ENCODE peak calls at places on chromosome 19, in ten cellular contexts. T, D, P, G, K, W, R, N, F and X are unnamed samples.

GRCh38 chr19:28023064-28023463 is 1189.9 kb downstream of the UQCRFS1 start:
- DNase-seq in T (no peak), D (no peak), P (no peak), G (no peak), K (no peak), W (no peak), R (no peak), N (peak; percentile 4), F (no peak), X (no peak)

GRCh38 chr19:44644391-44645016 is 794 bp downstream of the PVR start:
- DNase-seq in T (peak; percentile 48), D (no peak), P (no peak), G (no peak), K (no peak), W (no peak), R (peak; percentile 27), N (no peak), F (peak; percentile 53), X (no peak)

GRCh38 chr19:13329766-13330165 is 176.5 kb downstream of the CACNA1A start:
- DNase-seq in T (no peak), D (no peak), P (no peak), G (no peak), K (no peak), W (no peak), R (no peak), N (no peak), F (no peak), X (no peak)

GRCh38 chr19:419721-420515 is 11.0 kb upstream of the C2CD4C start:
- DNase-seq in T (no peak), D (no peak), P (no peak), G (no peak), K (no peak), W (no peak), R (peak; percentile 49), N (no peak), F (no peak), X (no peak)

GRCh38 chr19:15633122-15633521 is 7.6 kb upstream of the CYP4F3 start:
- DNase-seq in T (no peak), D (no peak), P (no peak), G (no peak), K (no peak), W (no peak), R (no peak), N (no peak), F (no peak), X (no peak)

GRCh38 chr19:47002853-47003610 is 16.6 kb upstream of the NPAS1 start:
- DNase-seq in T (no peak), D (no peak), P (no peak), G (no peak), K (no peak), W (no peak), R (no peak), N (no peak), F (no peak), X (no peak)

GRCh38 chr19:18425515-18426415 is 6.6 kb downstream of the SSBP4 start:
- DNase-seq in T (peak; percentile 71), D (no peak), P (no peak), G (no peak), K (no peak), W (no peak), R (no peak), N (no peak), F (peak; percentile 94), X (no peak)

GRCh38 chr19:31071157-31071855 is 277.9 kb downstream of the TSHZ3 start:
- DNase-seq in T (no peak), D (no peak), P (no peak), G (no peak), K (no peak), W (no peak), R (no peak), N (no peak), F (no peak), X (no peak)

GRCh38 chr19:18414504-18415176 is 4.6 kb upstream of the SSBP4 start:
- DNase-seq in T (no peak), D (no peak), P (no peak), G (no peak), K (no peak), W (no peak), R (peak; percentile 78), N (no peak), F (peak; percentile 41), X (no peak)

GRCh38 chr19:48940902-48941301 is 7.4 kb downstream of the DHDH start:
- DNase-seq in T (no peak), D (no peak), P (no peak), G (no peak), K (no peak), W (no peak), R (no peak), N (no peak), F (no peak), X (no peak)

GRCh38 chr19:42081584-42082258 is 5.8 kb downstream of the ZNF574 start:
- DNase-seq in T (no peak), D (no peak), P (no peak), G (no peak), K (no peak), W (no peak), R (no peak), N (no peak), F (peak; percentile 77), X (no peak)

GRCh38 chr19:29714371-29714952 is 599 bp downstream of the C19orf12 start:
- DNase-seq in T (no peak), D (no peak), P (no peak), G (no peak), K (no peak), W (no peak), R (no peak), N (no peak), F (no peak), X (no peak)

GRCh38 chr19:35757231-35757748 is 461 bp upstream of the HSPB6 start:
- DNase-seq in T (peak; percentile 69), D (no peak), P (no peak), G (no peak), K (peak; percentile 53), W (no peak), R (peak; percentile 87), N (peak; percentile 76), F (peak; percentile 91), X (no peak)

GRCh38 chr19:55406869-55407624 is 541 bp downstream of the UBE2S start:
- DNase-seq in T (peak; percentile 52), D (no peak), P (no peak), G (peak; percentile 53), K (no peak), W (no peak), R (no peak), N (no peak), F (peak; percentile 69), X (no peak)

GRCh38 chr19:41409288-41409687 is 11.7 kb downstream of the BCKDHA start:
- DNase-seq in T (no peak), D (no peak), P (no peak), G (no peak), K (no peak), W (no peak), R (no peak), N (peak; percentile 35), F (no peak), X (no peak)

GRCh38 chr19:45769821-45770191 is 754 bp upstream of the SIX5 start:
- DNase-seq in T (peak; percentile 68), D (no peak), P (peak; percentile 58), G (no peak), K (no peak), W (no peak), R (peak; percentile 89), N (no peak), F (peak; percentile 50), X (no peak)

GRCh38 chr19:19448238-19448544 is 42.7 kb downstream of the GATAD2A start:
- DNase-seq in T (no peak), D (no peak), P (no peak), G (no peak), K (no peak), W (no peak), R (no peak), N (no peak), F (no peak), X (no peak)

GRCh38 chr19:28519950-28520861 is 692.7 kb downstream of the UQCRFS1 start:
- DNase-seq in T (no peak), D (no peak), P (no peak), G (no peak), K (no peak), W (no peak), R (no peak), N (no peak), F (no peak), X (no peak)